ENCODE peak calls at places on chromosomes 13 and 19, in seven cellular contexts. K is psoas muscle; E is Peyer's patch; I is right atrium auricular region; M is lower lobe of right lung; D is Caco-2; R is CD4-positive, alpha-beta T cell. J is an unnamed sample.

GRCh38 chr13:54449922-54450321 is 1421.3 kb downstream of the OLFM4 start:
- DNase-seq in I (no peak), E (no peak), M (no peak), R (no peak), K (no peak), D (no peak), J (no peak)

GRCh38 chr19:10288662-10289166 is 1.0 kb upstream of the ICAM5 start:
- DNase-seq in R (no peak), K (no peak), I (no peak), E (peak), M (peak), D (peak), J (peak)

GRCh38 chr13:76792680-76793334 is 93.4 kb downstream of the KCTD12 start:
- DNase-seq in E (no peak), D (no peak), I (no peak), R (no peak), M (no peak), K (no peak), J (no peak)

GRCh38 chr19:3057275-3057714 is 5.0 kb downstream of the TLE5 start:
- DNase-seq in E (no peak), R (no peak), I (peak), D (no peak), M (peak), K (peak), J (no peak)

GRCh38 chr13:74825170-74825948 is 656.6 kb downstream of the TBC1D4 start:
- DNase-seq in I (no peak), M (no peak), R (no peak), K (no peak), D (no peak), E (no peak), J (no peak)

GRCh38 chr19:46181386-46181774 is 33.3 kb downstream of the IGFL2 start:
- DNase-seq in D (no peak), K (no peak), E (no peak), M (no peak), R (no peak), I (no peak), J (peak)

GRCh38 chr19:39870171-39870971 is 24.2 kb upstream of the FBL start:
- DNase-seq in D (no peak), K (no peak), R (no peak), I (no peak), M (no peak), E (no peak), J (no peak)

GRCh38 chr19:19643158-19644053 is at the start of gene GMIP:
- DNase-seq in D (peak), M (peak), I (no peak), K (peak), E (peak), R (peak), J (peak)

GRCh38 chr19:33775731-33776487 is 20.8 kb upstream of the KCTD15 start:
- DNase-seq in M (no peak), E (no peak), I (no peak), R (no peak), K (no peak), D (no peak), J (no peak)

GRCh38 chr19:574658-575526 is 2.5 kb downstream of the BSG start:
- DNase-seq in M (no peak), D (no peak), R (no peak), E (no peak), K (no peak), I (no peak), J (no peak)

GRCh38 chr19:48553676-48554384 is 1.9 kb downstream of the SULT2B1 start:
- DNase-seq in I (no peak), R (no peak), D (peak), E (peak), M (peak), K (peak), J (no peak)

GRCh38 chr19:13152854-13153626 is 2.8 kb downstream of the IER2 start:
- DNase-seq in R (peak), M (peak), E (peak), I (peak), D (peak), K (peak), J (peak)

GRCh38 chr13:50645092-50645491 is 198.4 kb downstream of the DLEU7 start:
- DNase-seq in K (no peak), E (no peak), D (no peak), M (no peak), R (no peak), I (no peak), J (no peak)

GRCh38 chr19:7832781-7833180 is 2.8 kb downstream of the EVI5L start:
- DNase-seq in R (no peak), I (no peak), M (no peak), E (no peak), D (no peak), K (no peak), J (no peak)

GRCh38 chr19:44356383-44357111 is at the start of gene ZNF112:
- DNase-seq in M (peak), K (peak), R (no peak), D (peak), I (peak), E (peak), J (peak)

GRCh38 chr19:48540110-48540509 is 11.9 kb upstream of the SULT2B1 start:
- DNase-seq in D (no peak), M (no peak), K (no peak), I (no peak), E (no peak), R (no peak), J (no peak)

GRCh38 chr13:61128850-61129645 is 286.6 kb downstream of the PCDH20 start:
- DNase-seq in I (no peak), D (no peak), E (no peak), M (no peak), K (no peak), R (no peak), J (no peak)

GRCh38 chr19:12994701-12995595 is at the start of gene NFIX:
- DNase-seq in R (peak), K (peak), M (peak), E (peak), I (no peak), D (no peak), J (peak)

GRCh38 chr19:41205995-41206394 is 13.0 kb downstream of the CYP2S1 start:
- DNase-seq in M (no peak), E (no peak), I (no peak), K (no peak), D (no peak), R (no peak), J (no peak)

GRCh38 chr19:44626067-44626624 is 12.8 kb downstream of the IGSF23 start:
- DNase-seq in M (no peak), E (no peak), I (no peak), K (no peak), D (no peak), R (no peak), J (no peak)

GRCh38 chr13:108083056-108083455 is 132.3 kb downstream of the LIG4 start:
- DNase-seq in I (no peak), E (no peak), R (no peak), M (no peak), D (no peak), K (no peak), J (no peak)

GRCh38 chr13:59677966-59678814 is 485.5 kb downstream of the DIAPH3 start:
- DNase-seq in K (no peak), M (no peak), R (no peak), D (no peak), E (no peak), I (no peak), J (peak)

GRCh38 chr19:642755-643727 is 3.4 kb downstream of the FGF22 start:
- DNase-seq in I (no peak), E (no peak), D (no peak), R (no peak), K (no peak), M (no peak), J (no peak)

GRCh38 chr19:4652075-4652474 is 12.8 kb downstream of the TNFAIP8L1 start:
- DNase-seq in M (no peak), I (no peak), R (no peak), D (no peak), K (no peak), E (no peak), J (no peak)

GRCh38 chr13:57820924-57821323 is 189.4 kb downstream of the PCDH17 start:
- DNase-seq in K (peak), D (no peak), R (no peak), E (no peak), M (no peak), I (no peak), J (no peak)

GRCh38 chr13:30846311-30846710 is 59.8 kb upstream of the MEDAG start:
- DNase-seq in I (no peak), R (no peak), M (no peak), E (no peak), D (no peak), K (no peak), J (no peak)

GRCh38 chr13:113176822-113177221 is 18.4 kb downstream of the PROZ start:
- DNase-seq in E (no peak), R (no peak), I (no peak), K (no peak), D (no peak), M (no peak), J (no peak)

GRCh38 chr13:94992277-94992989 is 280.1 kb upstream of the SOX21 start:
- DNase-seq in M (no peak), R (no peak), K (no peak), D (no peak), I (no peak), E (no peak), J (no peak)

GRCh38 chr13:113584870-113585671 is 518 bp downstream of the TFDP1 start:
- DNase-seq in K (peak), E (peak), I (peak), M (peak), R (no peak), D (peak), J (peak)

GRCh38 chr13:84867246-84867645 is 932.0 kb downstream of the SLITRK6 start:
- DNase-seq in M (no peak), K (no peak), I (no peak), D (no peak), R (no peak), E (no peak), J (no peak)

GRCh38 chr19:6271251-6271650 is 8.5 kb downstream of the MLLT1 start:
- DNase-seq in E (peak), K (no peak), R (no peak), I (no peak), D (no peak), M (no peak), J (no peak)

GRCh38 chr19:6270822-6271221 is 9.0 kb downstream of the MLLT1 start:
- DNase-seq in D (no peak), I (no peak), M (no peak), K (no peak), E (no peak), R (no peak), J (no peak)

GRCh38 chr19:6272913-6273600 is 6.7 kb downstream of the MLLT1 start:
- DNase-seq in I (no peak), M (no peak), D (no peak), E (peak), K (no peak), R (no peak), J (no peak)

GRCh38 chr19:6272411-6272791 is 7.4 kb downstream of the MLLT1 start:
- DNase-seq in M (no peak), R (no peak), E (no peak), D (no peak), K (no peak), I (no peak), J (no peak)

GRCh38 chr19:6271721-6272410 is 7.9 kb downstream of the MLLT1 start:
- DNase-seq in M (peak), D (no peak), E (peak), R (no peak), K (peak), I (peak), J (no peak)
- TF ChIP-seq CTCF in M (no peak), D (no peak), E (no peak), R (no peak), K (no peak), I (no peak), J (no peak)

GRCh38 chr13:71244181-71244580 is 622.8 kb downstream of the DACH1 start:
- DNase-seq in D (no peak), K (no peak), I (no peak), M (no peak), R (no peak), E (no peak), J (no peak)

GRCh38 chr13:71237332-71237731 is 629.7 kb downstream of the DACH1 start:
- DNase-seq in E (no peak), M (no peak), K (no peak), I (no peak), R (no peak), D (no peak), J (no peak)

GRCh38 chr13:71242191-71242590 is 624.8 kb downstream of the DACH1 start:
- DNase-seq in M (peak), E (no peak), I (no peak), K (no peak), D (no peak), R (no peak), J (no peak)

GRCh38 chr13:71240906-71241305 is 626.1 kb downstream of the DACH1 start:
- DNase-seq in I (no peak), D (no peak), R (no peak), K (no peak), E (no peak), M (no peak), J (peak)
- TF ChIP-seq CTCF in I (no peak), D (peak), R (no peak), K (peak), E (no peak), M (peak), J (no peak)

GRCh38 chr13:44439615-44440014 is 66.0 kb downstream of the SERP2 start:
- DNase-seq in E (no peak), R (no peak), K (no peak), D (no peak), I (no peak), M (no peak), J (no peak)

GRCh38 chr13:44436589-44437337 is 63.1 kb downstream of the SERP2 start:
- DNase-seq in I (peak), R (peak), E (peak), M (peak), K (peak), D (peak), J (peak)

GRCh38 chr13:44437356-44438233 is 64.0 kb downstream of the SERP2 start:
- DNase-seq in M (no peak), R (no peak), I (no peak), D (no peak), E (no peak), K (no peak), J (no peak)

GRCh38 chr13:44440046-44440608 is 66.5 kb downstream of the SERP2 start:
- DNase-seq in M (no peak), I (no peak), K (no peak), E (no peak), R (no peak), D (no peak), J (no peak)

DNA sequence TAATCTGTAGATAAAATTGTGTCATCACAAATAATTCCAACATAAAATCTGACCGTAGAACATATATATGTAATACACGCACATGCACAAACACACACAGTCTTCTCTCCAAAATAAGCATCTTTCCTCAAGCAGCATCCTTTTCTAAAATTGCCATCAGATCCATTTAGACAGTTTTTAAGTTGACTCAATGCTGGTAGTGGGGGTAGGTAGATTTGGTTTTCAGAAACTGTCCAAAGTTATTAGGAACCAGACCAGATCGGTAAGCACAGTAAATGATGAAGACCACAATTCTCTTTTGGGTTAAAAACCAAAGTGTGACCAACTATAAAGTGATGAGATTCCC is 64.6 kb downstream of the SERP2 start:
- DNase-seq in E (no peak), I (no peak), M (no peak), D (no peak), K (no peak), R (no peak), J (no peak)
- TF ChIP-seq CTCF in E (no peak), I (peak), M (no peak), D (no peak), K (no peak), R (peak), J (no peak)

GRCh38 chr19:52274191-52274590 is 4.8 kb downstream of the ZNF766 start:
- DNase-seq in E (no peak), D (no peak), K (no peak), I (no peak), R (no peak), M (no peak), J (no peak)

GRCh38 chr19:52273301-52273700 is 3.9 kb downstream of the ZNF766 start:
- DNase-seq in K (no peak), I (no peak), D (no peak), E (no peak), M (no peak), R (no peak), J (no peak)

GRCh38 chr19:52270266-52270885 is 989 bp downstream of the ZNF766 start:
- DNase-seq in M (no peak), R (peak), E (no peak), K (no peak), D (no peak), I (no peak), J (peak)

GRCh38 chr19:52269338-52270261 is at the start of gene ZNF766:
- DNase-seq in I (peak), M (peak), R (peak), E (peak), K (peak), D (peak), J (peak)
- TF ChIP-seq CTCF in I (no peak), M (peak), R (no peak), E (no peak), K (no peak), D (no peak), J (no peak)

GRCh38 chr13:98445340-98446233 is 131.3 kb downstream of the STK24 start:
- DNase-seq in E (peak), R (peak), I (no peak), K (peak), M (peak), D (peak), J (peak)
- TF ChIP-seq CTCF in E (peak), R (peak), I (peak), K (peak), M (peak), D (peak), J (peak)

GRCh38 chr13:39655569-39656324 is at the start of gene COG6:
- DNase-seq in D (peak), M (peak), R (peak), K (peak), I (peak), E (peak), J (peak)
- TF ChIP-seq CTCF in D (no peak), M (peak), R (peak), K (no peak), I (no peak), E (no peak), J (no peak)

DNA sequence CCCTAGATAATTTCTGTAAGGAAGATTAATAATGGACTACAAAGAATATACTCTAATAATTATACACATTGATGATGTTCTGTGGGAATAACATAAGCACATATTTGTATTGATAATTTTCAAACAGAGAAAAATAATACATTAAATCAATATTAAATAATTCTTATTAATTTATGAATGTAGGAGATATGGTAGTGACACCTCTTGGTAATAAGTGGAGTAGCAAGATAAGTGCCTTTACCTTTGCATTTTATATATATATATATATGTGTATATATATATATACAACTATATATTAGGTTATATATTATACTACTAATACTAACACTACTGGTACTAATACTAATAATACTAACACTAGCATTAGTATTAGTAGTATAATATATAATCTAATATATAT is 905.8 kb downstream of the SLITRK1 start:
- DNase-seq in M (no peak), E (no peak), I (no peak), D (no peak), K (no peak), R (no peak), J (no peak)
- TF ChIP-seq CTCF in M (no peak), E (no peak), I (no peak), D (no peak), K (no peak), R (no peak), J (no peak)

J was measured in activated CD8-positive, alpha-beta T cell treated with anti-CD3 and anti-CD28 coated beads for 36 hours.